ENCODE peak calls at places on chromosomes 16 and 17, in five cellular contexts. One of them, this sample, is unnamed.

GRCh38 chr16:88764913-88765349 is 20.1 kb downstream of the PIEZO1 start:
- DNase-seq in HEK293T: no peak
- DNase-seq in A172: peak
- DNase-seq in GM12891: no peak
- DNase-seq in fibroblast of the aortic adventitia: no peak
- DNase-seq in this sample: no peak

GRCh38 chr16:12253731-12254130 is 277.2 kb downstream of the SNX29 start:
- DNase-seq in fibroblast of the aortic adventitia: no peak
- DNase-seq in GM12891: no peak
- DNase-seq in A172: no peak
- DNase-seq in HEK293T: no peak
- DNase-seq in this sample: no peak

GRCh38 chr16:30893744-30894539 is at the start of gene BCL7C:
- DNase-seq in HEK293T: peak
- DNase-seq in GM12891: peak
- DNase-seq in fibroblast of the aortic adventitia: peak
- DNase-seq in A172: peak
- DNase-seq in this sample: peak

GRCh38 chr17:27502526-27503324 is 46.5 kb downstream of the KSR1 start:
- DNase-seq in A172: no peak
- DNase-seq in fibroblast of the aortic adventitia: peak
- DNase-seq in HEK293T: no peak
- DNase-seq in GM12891: no peak
- DNase-seq in this sample: peak

GRCh38 chr17:4739122-4740024 is at the start of the genes CXCL16 and ZMYND15:
- DNase-seq in fibroblast of the aortic adventitia: peak
- DNase-seq in GM12891: peak
- DNase-seq in A172: no peak
- DNase-seq in HEK293T: peak
- DNase-seq in this sample: peak

GRCh38 chr17:27492470-27492869 is 36.2 kb downstream of the KSR1 start:
- DNase-seq in HEK293T: no peak
- DNase-seq in A172: no peak
- DNase-seq in fibroblast of the aortic adventitia: no peak
- DNase-seq in GM12891: no peak
- DNase-seq in this sample: no peak

GRCh38 chr16:88697831-88698693 is 8.1 kb downstream of the RNF166 start:
- DNase-seq in fibroblast of the aortic adventitia: no peak
- DNase-seq in HEK293T: no peak
- DNase-seq in A172: no peak
- DNase-seq in GM12891: no peak
- DNase-seq in this sample: no peak

GRCh38 chr17:76667786-76668453 is 24.4 kb upstream of the ST6GALNAC1 start:
- DNase-seq in GM12891: no peak
- DNase-seq in A172: no peak
- DNase-seq in HEK293T: peak
- DNase-seq in fibroblast of the aortic adventitia: no peak
- DNase-seq in this sample: no peak

GRCh38 chr16:79673635-79674034 is 73.1 kb upstream of the MAF start:
- DNase-seq in HEK293T: no peak
- DNase-seq in fibroblast of the aortic adventitia: no peak
- DNase-seq in A172: no peak
- DNase-seq in GM12891: no peak
- DNase-seq in this sample: no peak

GRCh38 chr16:51141541-51141940 is 9.5 kb downstream of the SALL1 start:
- DNase-seq in GM12891: no peak
- DNase-seq in HEK293T: no peak
- DNase-seq in A172: no peak
- DNase-seq in fibroblast of the aortic adventitia: no peak
- DNase-seq in this sample: no peak

GRCh38 chr16:75272097-75272548 is 20.7 kb upstream of the BCAR1 start:
- DNase-seq in fibroblast of the aortic adventitia: no peak
- DNase-seq in GM12891: no peak
- DNase-seq in HEK293T: no peak
- DNase-seq in A172: no peak
- DNase-seq in this sample: no peak

GRCh38 chr17:77304746-77305473 is 164.1 kb downstream of the SEC14L1 start:
- DNase-seq in HEK293T: no peak
- DNase-seq in fibroblast of the aortic adventitia: no peak
- DNase-seq in GM12891: no peak
- DNase-seq in A172: peak
- DNase-seq in this sample: no peak

GRCh38 chr17:8405499-8406016 is 7.9 kb upstream of the RNF222 start:
- DNase-seq in A172: no peak
- DNase-seq in GM12891: no peak
- DNase-seq in HEK293T: no peak
- DNase-seq in fibroblast of the aortic adventitia: no peak
- DNase-seq in this sample: no peak

GRCh38 chr17:42673885-42674754 is 2.7 kb downstream of the PLEKHH3 start:
- DNase-seq in fibroblast of the aortic adventitia: peak
- DNase-seq in A172: peak
- DNase-seq in HEK293T: peak
- DNase-seq in GM12891: no peak
- DNase-seq in this sample: peak

GRCh38 chr16:79150128-79150527 is 450.4 kb downstream of the MAF start:
- DNase-seq in A172: no peak
- DNase-seq in fibroblast of the aortic adventitia: no peak
- DNase-seq in GM12891: no peak
- DNase-seq in HEK293T: no peak
- DNase-seq in this sample: no peak

GRCh38 chr16:50368410-50369132 is at the start of gene BRD7:
- DNase-seq in A172: peak
- DNase-seq in fibroblast of the aortic adventitia: peak
- DNase-seq in GM12891: peak
- DNase-seq in HEK293T: peak
- DNase-seq in this sample: peak

GRCh38 chr16:15751940-15752339 is 101.9 kb downstream of the NDE1 start:
- DNase-seq in fibroblast of the aortic adventitia: no peak
- DNase-seq in HEK293T: no peak
- DNase-seq in A172: no peak
- DNase-seq in GM12891: no peak
- DNase-seq in this sample: no peak

GRCh38 chr16:1152651-1153259 is at the start of gene CACNA1H:
- DNase-seq in A172: no peak
- DNase-seq in fibroblast of the aortic adventitia: no peak
- DNase-seq in GM12891: no peak
- DNase-seq in HEK293T: peak
- DNase-seq in this sample: peak

GRCh38 chr17:34667656-34668055 is 88.3 kb downstream of the TMEM132E start:
- DNase-seq in GM12891: no peak
- DNase-seq in fibroblast of the aortic adventitia: no peak
- DNase-seq in A172: no peak
- DNase-seq in HEK293T: no peak
- DNase-seq in this sample: no peak

GRCh38 chr16:70646260-70647241 is at the start of gene IL34:
- DNase-seq in A172: no peak
- DNase-seq in GM12891: no peak
- DNase-seq in fibroblast of the aortic adventitia: peak
- DNase-seq in HEK293T: peak
- DNase-seq in this sample: no peak